ENCODE peak calls at places on chromosomes 16 and 17, in five cellular contexts. Q is NCI-H2029; F is GM10248; I is BE2C; Z is activated T-cell treated with anti-CD3 and anti-CD28 coated beads, Interleukin-2, amount 50 U/mL, for 72 hours. C is an unnamed sample.

GRCh38 chr16:11550651-11551498 is 35.8 kb downstream of the LITAF start:
- DNase-seq in I (no peak), Q (no peak), Z (no peak), F (no peak), C (no peak)

GRCh38 chr17:1928976-1929375 is 96.2 kb downstream of the RTN4RL1 start:
- DNase-seq in Z (no peak), Q (no peak), I (peak; percentile 32), F (no peak), C (no peak)

GRCh38 chr16:1902547-1903219 is 15.5 kb downstream of the HS3ST6 start:
- DNase-seq in Q (no peak), F (no peak), Z (no peak), I (peak; percentile 19), C (no peak)

GRCh38 chr17:75869282-75870141 is 8.9 kb downstream of the TRIM47 start:
- DNase-seq in I (no peak), F (no peak), Q (no peak), Z (no peak), C (no peak)

GRCh38 chr16:66103245-66103644 is 263.2 kb upstream of the CDH5 start:
- DNase-seq in Q (no peak), I (no peak), Z (no peak), F (no peak), C (no peak)

GRCh38 chr16:68901910-68902309 is 58.6 kb downstream of the TANGO6 start:
- DNase-seq in Z (no peak), Q (peak; percentile 1), F (no peak), I (no peak), C (no peak)

GRCh38 chr16:50519001-50519400 is 29.2 kb upstream of the NKD1 start:
- DNase-seq in Z (no peak), I (no peak), F (no peak), Q (no peak), C (no peak)

GRCh38 chr16:11201498-11202259 is 54.3 kb downstream of the SOCS1 start:
- DNase-seq in Z (no peak), Q (no peak), F (no peak), I (no peak), C (no peak)

GRCh38 chr16:11963706-11964105 is 1.3 kb upstream of the TNFRSF17 start:
- DNase-seq in I (no peak), Q (no peak), Z (no peak), F (no peak), C (no peak)

GRCh38 chr17:21352981-21353265 is 23.2 kb upstream of the KCNJ12 start:
- DNase-seq in I (no peak), F (no peak), Z (no peak), Q (no peak), C (no peak)

GRCh38 chr16:7646831-7647230 is 314.2 kb downstream of the RBFOX1 start:
- DNase-seq in I (no peak), Z (no peak), F (no peak), Q (no peak), C (no peak)

GRCh38 chr17:16437083-16437482 is 21.7 kb downstream of the TRPV2 start:
- DNase-seq in Q (no peak), Z (no peak), F (no peak), I (no peak), C (no peak)

GRCh38 chr16:12455287-12455798 is 348.3 kb downstream of the CPPED1 start:
- DNase-seq in F (peak; percentile 53), Q (peak; percentile 48), Z (peak; percentile 45), I (peak; percentile 60), C (peak; percentile 10)

GRCh38 chr17:73232587-73233373 is 28.9 kb downstream of the CPSF4L start:
- DNase-seq in I (no peak), F (peak; percentile 41), Q (peak; percentile 17), Z (peak; percentile 36), C (peak; percentile 34)

GRCh38 chr16:4057439-4057877 is 58.8 kb downstream of the ADCY9 start:
- DNase-seq in Z (no peak), Q (no peak), F (no peak), I (no peak), C (no peak)

GRCh38 chr16:86593913-86594312 is 15.6 kb downstream of the FOXL1 start:
- DNase-seq in Z (no peak), F (no peak), Q (no peak), I (no peak), C (no peak)

GRCh38 chr16:57938936-57939871 is 31.7 kb downstream of the CNGB1 start:
- DNase-seq in Q (peak; percentile 54), I (no peak), F (no peak), Z (no peak), C (no peak)

GRCh38 chr16:85422374-85423185 is 190.5 kb upstream of the GSE1 start:
- DNase-seq in Q (no peak), Z (no peak), I (peak; percentile 25), F (no peak), C (no peak)

GRCh38 chr17:51662204-51663056 is 402.1 kb downstream of the UTP18 start:
- DNase-seq in I (no peak), Q (no peak), F (no peak), Z (no peak), C (no peak)

GRCh38 chr16:53282975-53283946 is 151.0 kb upstream of the RBL2 start:
- DNase-seq in F (no peak), I (no peak), Z (no peak), Q (peak; percentile 20), C (peak; percentile 58)

C was measured in LNCaP clone FGC.